ENCODE peak calls at places on chromosomes 6 and 20, in ten cellular contexts. N, C, I, Q, O, M, D, E, P and H are unnamed samples.
A peak's percentile ranks its signal among the peaks of the same experiment; 100 is the strongest.

GRCh38 chr6:122458087-122458486 is 13.5 kb downstream of the SERINC1 start:
- DNase-seq in N (no peak), Q (no peak), E (no peak), C (no peak), P (no peak), O (no peak), M (no peak), I (no peak), D (no peak), H (no peak)

GRCh38 chr20:62584671-62585512 is 57.4 kb upstream of the SLCO4A1 start:
- DNase-seq in P (no peak), M (no peak), E (no peak), N (no peak), C (no peak), I (no peak), Q (no peak), D (no peak), O (no peak), H (no peak)

GRCh38 chr6:36698871-36699271 is 1.2 kb downstream of the RAB44 start:
- DNase-seq in P (no peak), C (peak; percentile 5), I (no peak), Q (no peak), O (no peak), D (no peak), M (no peak), N (no peak), E (no peak), H (no peak)

GRCh38 chr6:53335224-53335994 is 13.3 kb downstream of the ELOVL5 start:
- DNase-seq in C (no peak), P (no peak), Q (no peak), E (no peak), D (peak; percentile 48), O (no peak), M (no peak), I (no peak), N (peak; percentile 75), H (no peak)

GRCh38 chr6:32082951-32083350 is 26.2 kb downstream of the TNXB start:
- DNase-seq in C (peak; percentile 82), E (peak; percentile 85), I (peak; percentile 77), P (no peak), Q (no peak), D (no peak), M (no peak), N (no peak), O (no peak), H (no peak)

GRCh38 chr6:43936476-43936875 is 166.5 kb downstream of the VEGFA start:
- DNase-seq in N (no peak), P (no peak), Q (peak; percentile 58), E (no peak), I (peak; percentile 35), M (no peak), D (no peak), O (no peak), C (no peak), H (no peak)

GRCh38 chr6:79057746-79058145 is 20.3 kb downstream of the PHIP start:
- DNase-seq in O (no peak), P (no peak), M (no peak), D (no peak), Q (no peak), I (no peak), N (no peak), C (no peak), E (no peak), H (no peak)

GRCh38 chr6:130457605-130458004 is 91.8 kb downstream of the TMEM200A start:
- DNase-seq in N (no peak), I (no peak), D (no peak), O (no peak), M (no peak), Q (no peak), E (no peak), C (no peak), P (no peak), H (no peak)

GRCh38 chr20:29689411-29690225 is 1567.8 kb upstream of the DEFB115 start:
- DNase-seq in C (no peak), E (no peak), O (no peak), Q (peak; percentile 69), N (no peak), D (no peak), I (no peak), P (peak; percentile 88), M (no peak), H (no peak)

GRCh38 chr6:151067684-151068596 is 171.8 kb upstream of the AKAP12 start:
- DNase-seq in P (no peak), E (peak; percentile 86), D (no peak), Q (peak; percentile 87), C (peak; percentile 76), I (peak; percentile 81), M (peak; percentile 18), N (no peak), O (peak; percentile 69), H (peak; percentile 16)

GRCh38 chr6:36735110-36735971 is 37.7 kb downstream of the RAB44 start:
- DNase-seq in M (no peak), C (peak; percentile 87), D (peak; percentile 67), Q (peak; percentile 93), P (no peak), O (peak; percentile 18), N (no peak), E (peak; percentile 91), I (peak; percentile 80), H (peak; percentile 25)

GRCh38 chr6:89050155-89050554 is 30.4 kb upstream of the PNRC1 start:
- DNase-seq in I (peak; percentile 74), N (no peak), O (no peak), P (no peak), D (no peak), M (no peak), C (peak; percentile 86), Q (no peak), E (no peak), H (no peak)

GRCh38 chr6:169254456-169255316 is 1.0 kb upstream of the THBS2 start:
- DNase-seq in O (no peak), N (no peak), Q (no peak), P (no peak), M (no peak), D (no peak), C (no peak), I (peak; percentile 45), E (no peak), H (no peak)